ENCODE peak calls at places on chromosomes 7 and 10, in six cellular contexts. H is choroid plexus epithelial cell, I is fibroblast of pulmonary artery, P is neural progenitor cell, K is WTC11, V is fibroblast of villous mesenchyme. A is an unnamed sample.

GRCh38 chr10:22655312-22655973 is 58.9 kb downstream of the PIP4K2A start:
- DNase-seq in P (no peak), K (no peak), V (peak), H (peak), I (peak), A (no peak)

GRCh38 chr7:34991938-34992840 is 45.1 kb downstream of the DPY19L1 start:
- DNase-seq in H (peak), I (peak), V (peak), P (no peak), K (no peak), A (no peak)

GRCh38 chr7:2261611-2262010 is 19.6 kb downstream of the NUDT1 start:
- DNase-seq in P (no peak), V (no peak), K (no peak), I (no peak), H (no peak), A (no peak)

GRCh38 chr10:133150226-133150625 is 9.8 kb upstream of the KNDC1 start:
- DNase-seq in P (no peak), H (no peak), V (no peak), I (no peak), K (no peak), A (no peak)

GRCh38 chr7:44505595-44505994 is 15.1 kb upstream of the NUDCD3 start:
- DNase-seq in V (no peak), H (no peak), I (no peak), K (no peak), P (no peak), A (no peak)

GRCh38 chr7:139495726-139496125 is 12.3 kb upstream of the KLRG2 start:
- DNase-seq in P (peak), K (no peak), I (no peak), H (no peak), V (no peak), A (no peak)

GRCh38 chr7:150736864-150737263 is 354 bp upstream of the GIMAP5 start:
- DNase-seq in V (no peak), I (no peak), H (no peak), K (no peak), P (no peak), A (no peak)

GRCh38 chr10:81569488-81569887 is 305.5 kb upstream of the NRG3 start:
- DNase-seq in K (no peak), V (no peak), I (no peak), H (no peak), P (no peak), A (no peak)

GRCh38 chr10:94125856-94126255 is 132.1 kb downstream of the PLCE1 start:
- DNase-seq in P (peak), I (peak), V (peak), H (peak), K (no peak), A (no peak)

GRCh38 chr7:16411391-16411790 is 9.9 kb downstream of the CRPPA start:
- DNase-seq in V (no peak), P (no peak), H (peak), K (no peak), I (no peak), A (no peak)

GRCh38 chr7:37448637-37449331 is at the start of gene ELMO1:
- DNase-seq in H (peak), P (peak), V (peak), I (peak), K (peak), A (peak)

GRCh38 chr10:104336829-104337526 is 1.3 kb downstream of the ITPRIP start:
- DNase-seq in V (peak), H (peak), K (no peak), I (peak), P (peak), A (no peak)

GRCh38 chr10:637771-638195 is 51.7 kb downstream of the DIP2C start:
- DNase-seq in K (no peak), H (no peak), P (no peak), V (no peak), I (no peak), A (no peak)

GRCh38 chr10:88892223-88892967 is 12.3 kb downstream of the STAMBPL1 start:
- DNase-seq in V (no peak), I (no peak), H (peak), P (no peak), K (no peak), A (no peak)

GRCh38 chr7:70707823-70708243 is 424.1 kb upstream of the GALNT17 start:
- DNase-seq in P (no peak), V (peak), H (peak), I (no peak), K (no peak), A (no peak)

GRCh38 chr7:25726682-25727357 is 425.2 kb upstream of the NFE2L3 start:
- DNase-seq in P (peak), I (no peak), V (no peak), H (peak), K (no peak), A (no peak)

GRCh38 chr10:56823849-56824248 is 462.8 kb upstream of the ZWINT start:
- DNase-seq in I (no peak), K (no peak), H (peak), P (peak), V (no peak), A (no peak)

GRCh38 chr7:45978010-45978681 is 57.1 kb upstream of the IGFBP3 start:
- DNase-seq in H (peak), I (peak), V (peak), K (no peak), P (peak), A (no peak)

GRCh38 chr10:86087716-86088115 is 278.9 kb downstream of the GRID1 start:
- DNase-seq in H (no peak), P (no peak), V (no peak), I (no peak), K (no peak), A (no peak)

GRCh38 chr7:44633254-44634186 is 27.1 kb downstream of the OGDH start:
- DNase-seq in K (no peak), H (peak), P (no peak), I (peak), V (peak), A (no peak)

GRCh38 chr7:151990567-151990966 is 34.3 kb downstream of the GALNTL5 start:
- DNase-seq in K (no peak), I (peak), P (no peak), H (peak), V (no peak), A (no peak)

GRCh38 chr7:134722786-134723322 is 56.6 kb upstream of the CALD1 start:
- DNase-seq in K (no peak), H (no peak), V (peak), P (no peak), I (no peak), A (no peak)

GRCh38 chr10:50552771-50553535 is 70.8 kb downstream of the SGMS1 start:
- DNase-seq in P (peak), V (peak), K (no peak), H (peak), I (peak), A (no peak)

GRCh38 chr7:104973909-104974415 is 40.0 kb upstream of the KMT2E start:
- DNase-seq in K (no peak), I (peak), P (no peak), V (peak), H (peak), A (no peak)

GRCh38 chr10:132489053-132489703 is 48.4 kb upstream of the INPP5A start:
- DNase-seq in H (peak), I (peak), V (peak), P (no peak), K (peak), A (no peak)

GRCh38 chr10:23283680-23284079 is 60.9 kb downstream of the C10orf67 start:
- DNase-seq in P (no peak), H (no peak), I (no peak), V (no peak), K (no peak), A (no peak)

GRCh38 chr7:91557789-91558396 is 293.7 kb downstream of the FZD1 start:
- DNase-seq in V (peak), H (peak), I (peak), K (no peak), P (no peak), A (no peak)
- TF ChIP-seq CTCF in V (no peak), H (no peak), I (no peak), K (no peak), P (no peak), A (no peak)

DNA sequence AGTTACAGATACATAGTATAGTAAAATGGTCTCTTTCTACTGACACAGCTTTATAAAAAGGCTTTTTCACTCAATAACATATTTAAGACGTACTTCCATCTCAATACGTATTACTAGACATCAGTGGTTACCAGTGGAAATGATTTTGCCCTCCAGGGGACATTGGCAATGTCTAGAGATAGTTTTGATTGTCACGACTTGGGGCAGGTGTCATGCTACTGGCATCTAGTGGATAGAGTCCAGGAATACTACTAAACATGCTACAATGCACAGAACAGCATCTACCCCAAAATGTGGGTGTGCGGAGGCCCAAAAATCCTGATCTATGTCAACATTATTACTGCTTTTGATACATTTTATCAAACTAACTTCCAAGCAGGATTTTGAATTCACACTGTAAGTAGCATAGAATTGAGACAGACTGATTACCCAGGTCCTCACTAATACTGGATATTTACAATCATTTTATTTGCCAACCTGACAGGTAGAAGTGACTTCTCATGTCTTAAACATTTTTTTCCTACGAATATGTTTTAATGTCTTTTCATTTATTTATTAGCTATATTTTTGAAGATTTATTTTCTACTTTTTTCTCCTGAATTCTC is 53.8 kb downstream of the HGF start:
- DNase-seq in I (peak), P (peak), H (peak), V (peak), K (no peak), A (peak)
- TF ChIP-seq CTCF in I (peak), P (peak), H (peak), V (peak), K (no peak), A (no peak)

GRCh38 chr7:94057955-94058354 is 53.8 kb upstream of the BET1 start:
- DNase-seq in I (no peak), H (no peak), V (no peak), P (no peak), K (no peak), A (no peak)

GRCh38 chr7:94055963-94056362 is 51.8 kb upstream of the BET1 start:
- DNase-seq in V (peak), H (no peak), P (no peak), I (peak), K (no peak), A (no peak)

GRCh38 chr7:94054130-94054529 is 50.0 kb upstream of the BET1 start:
- DNase-seq in H (no peak), V (no peak), I (no peak), P (no peak), K (no peak), A (no peak)

GRCh38 chr7:94059747-94060146 is 55.6 kb upstream of the BET1 start:
- DNase-seq in P (no peak), K (no peak), V (peak), I (peak), H (peak), A (no peak)

GRCh38 chr7:94056796-94057207 is 52.6 kb upstream of the BET1 start:
- DNase-seq in K (no peak), P (peak), I (peak), V (peak), H (peak), A (no peak)
- TF ChIP-seq CTCF in K (no peak), P (no peak), I (no peak), V (no peak), H (no peak), A (no peak)

DNA sequence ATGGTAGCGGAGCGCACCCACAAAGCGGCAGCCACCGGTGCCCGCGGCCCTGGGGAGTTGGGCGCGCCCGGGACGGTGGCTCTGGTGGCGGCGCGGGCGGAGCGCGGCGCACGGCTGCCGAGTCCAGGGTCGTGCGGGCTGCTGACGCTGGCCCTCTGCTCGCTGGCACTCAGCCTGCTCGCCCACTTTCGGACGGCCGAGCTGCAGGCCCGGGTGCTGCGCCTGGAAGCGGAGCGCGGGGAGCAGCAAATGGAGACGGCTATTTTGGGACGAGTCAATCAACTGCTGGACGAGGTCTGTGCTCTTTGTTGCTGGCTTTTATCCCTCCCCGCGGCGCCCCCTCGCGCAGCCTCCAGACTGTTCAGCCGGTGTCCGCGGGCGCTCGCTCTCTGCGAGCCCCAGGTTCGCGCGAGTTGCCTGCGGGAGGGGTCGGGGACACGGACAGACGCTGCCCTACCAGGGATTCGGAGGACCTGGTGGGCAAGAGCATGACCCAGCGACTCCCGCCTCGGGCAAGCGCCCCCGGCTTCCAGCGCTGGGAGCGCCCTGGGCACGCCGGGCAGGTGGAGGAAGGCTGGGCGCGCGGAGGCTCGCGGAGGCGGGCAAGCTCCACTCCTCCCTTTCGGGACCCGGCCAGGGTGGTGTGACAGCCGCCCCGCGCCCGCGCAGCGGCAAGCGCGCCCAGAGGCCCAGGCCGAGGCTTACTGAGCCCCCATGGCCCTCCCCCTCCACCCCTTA is 887 bp downstream of the COL13A1 start:
- DNase-seq in H (peak), I (peak), K (peak), P (peak), V (peak), A (peak)
- TF ChIP-seq CTCF in H (peak), I (peak), K (no peak), P (peak), V (peak), A (no peak)

GRCh38 chr10:35427543-35427942 is 91.2 kb downstream of the CCNY start:
- DNase-seq in I (no peak), H (no peak), V (no peak), K (no peak), P (no peak), A (no peak)

GRCh38 chr10:35426657-35427056 is 90.3 kb downstream of the CCNY start:
- DNase-seq in I (no peak), H (no peak), V (no peak), K (no peak), P (no peak), A (no peak)

GRCh38 chr10:35424680-35425285 is 88.5 kb downstream of the CCNY start:
- DNase-seq in I (no peak), P (no peak), H (peak), V (no peak), K (no peak), A (no peak)

GRCh38 chr10:35423505-35424306 is 87.4 kb downstream of the CCNY start:
- DNase-seq in I (peak), H (peak), P (no peak), K (no peak), V (peak), A (no peak)

DNA sequence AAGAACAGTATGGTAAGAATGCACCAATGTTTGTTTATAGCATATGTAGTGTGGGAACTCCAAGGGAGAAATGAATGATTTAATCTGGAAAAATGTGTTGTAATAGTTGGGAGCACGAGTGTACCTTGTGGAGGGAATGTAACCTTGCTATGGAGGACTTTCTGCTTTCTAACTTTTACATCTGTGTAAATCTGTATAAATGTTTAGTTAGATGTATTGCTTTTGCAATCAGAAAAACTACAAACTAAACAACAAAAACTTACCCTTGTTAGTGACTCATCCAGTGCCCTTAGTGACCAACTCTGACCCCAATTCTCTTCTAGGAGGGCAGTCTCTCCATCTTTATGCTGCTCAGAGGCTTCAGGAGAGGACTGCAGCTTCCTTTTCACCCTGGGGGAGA is 89.3 kb downstream of the CCNY start:
- DNase-seq in H (peak), P (no peak), K (no peak), I (peak), V (peak), A (no peak)
- TF ChIP-seq CTCF in H (peak), P (no peak), K (no peak), I (no peak), V (peak), A (no peak)

GRCh38 chr7:120550494-120551048 is 277.6 kb downstream of the KCND2 start:
- DNase-seq in I (peak), V (peak), H (peak), P (no peak), K (no peak), A (no peak)

GRCh38 chr7:120553497-120553896 is 280.5 kb downstream of the KCND2 start:
- DNase-seq in P (no peak), H (no peak), I (no peak), V (no peak), K (no peak), A (no peak)

GRCh38 chr7:120554960-120555571 is 282.1 kb downstream of the KCND2 start:
- DNase-seq in K (peak), V (peak), P (peak), H (peak), I (peak), A (peak)
- TF ChIP-seq CTCF in K (peak), V (peak), P (peak), H (peak), I (peak), A (peak)

DNA sequence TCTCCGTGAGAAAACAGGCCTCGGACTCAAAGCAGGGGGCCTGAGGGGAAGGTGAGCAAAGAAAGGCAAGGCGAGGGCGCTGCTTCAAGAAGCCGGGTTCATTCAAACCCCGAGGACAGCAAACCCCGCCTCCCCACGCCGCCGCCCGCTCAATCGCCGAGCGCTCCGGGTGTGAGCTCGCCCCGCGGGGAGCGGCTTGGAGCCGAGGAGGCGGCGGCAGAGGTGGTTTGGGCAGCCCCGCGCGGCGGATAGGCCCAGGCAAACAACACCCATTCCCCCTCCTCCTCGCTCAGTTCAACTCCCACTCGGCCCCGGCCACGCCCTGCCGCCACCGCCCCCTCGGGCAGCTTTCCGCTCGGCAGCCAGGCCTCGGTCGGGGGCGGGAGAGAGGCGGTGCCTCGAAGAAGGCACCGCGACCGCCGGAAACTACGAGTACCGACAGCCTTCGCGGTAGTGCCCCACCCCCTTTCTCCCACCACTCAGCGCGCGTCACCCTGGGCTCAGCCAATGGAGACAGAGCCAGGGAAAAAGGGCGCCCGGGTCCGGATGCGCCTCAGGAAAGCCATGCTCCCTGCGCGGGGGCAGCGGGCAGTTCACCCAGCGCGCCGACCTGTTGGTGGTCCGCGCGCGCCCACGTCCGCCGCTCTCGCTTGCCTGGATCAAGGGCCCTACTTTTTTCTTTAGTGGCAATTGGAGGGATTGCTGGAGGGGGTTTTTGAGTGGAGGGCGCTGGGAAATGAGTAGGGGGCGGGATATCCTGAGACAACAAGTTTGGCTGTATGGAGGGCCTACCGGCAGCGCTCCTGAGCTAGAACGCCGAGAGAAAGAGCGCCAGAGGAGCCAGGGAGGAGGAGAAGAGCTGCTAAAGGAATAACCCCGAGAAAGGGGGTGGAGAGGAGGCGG is 674 bp upstream of the SP4 start:
- DNase-seq in H (peak), K (peak), P (peak), I (peak), V (peak), A (peak)
- TF ChIP-seq CTCF in H (peak), K (no peak), P (no peak), I (no peak), V (peak), A (no peak)

GRCh38 chr10:13276749-13277394 is 23.0 kb downstream of the PHYH start:
- DNase-seq in K (no peak), V (peak), H (peak), I (peak), P (no peak), A (no peak)
- TF ChIP-seq CTCF in K (no peak), V (peak), H (peak), I (peak), P (no peak), A (no peak)

GRCh38 chr7:80330434-80330833 is 181.4 kb downstream of the GNAT3 start:
- DNase-seq in K (no peak), V (peak), P (no peak), H (peak), I (peak), A (no peak)

GRCh38 chr7:80335473-80336232 is 176.2 kb downstream of the GNAT3 start:
- DNase-seq in K (no peak), V (peak), H (peak), P (peak), I (peak), A (no peak)

GRCh38 chr7:80334185-80334584 is 177.7 kb downstream of the GNAT3 start:
- DNase-seq in P (no peak), H (no peak), I (no peak), V (peak), K (no peak), A (no peak)

GRCh38 chr7:80334908-80335307 is 177.0 kb downstream of the GNAT3 start:
- DNase-seq in K (no peak), V (peak), I (peak), H (no peak), P (no peak), A (no peak)
- TF ChIP-seq CTCF in K (no peak), V (no peak), I (no peak), H (no peak), P (no peak), A (no peak)